ENCODE peak calls at places on chromosomes 3 and 15, in nine cellular contexts. One of them, this sample, is unnamed.

GRCh38 chr3:117873236-117873635 is 1161.4 kb downstream of the IGSF11 start:
- DNase-seq in cardiac muscle cell: peak; percentile 58
- DNase-seq in CD8-positive, alpha-beta T cell: peak; percentile 15
- DNase-seq in RWPE2: no peak
- DNase-seq in hepatocyte: peak; percentile 49
- DNase-seq in T-helper 17 cell: no peak
- DNase-seq in ovary: peak; percentile 16
- DNase-seq in upper lobe of right lung: no peak
- DNase-seq in lung: no peak
- DNase-seq in this sample: no peak

GRCh38 chr3:75951941-75952340 is 166.6 kb upstream of the ZNF717 start:
- DNase-seq in RWPE2: no peak
- DNase-seq in lung: no peak
- DNase-seq in T-helper 17 cell: no peak
- DNase-seq in cardiac muscle cell: no peak
- DNase-seq in upper lobe of right lung: no peak
- DNase-seq in CD8-positive, alpha-beta T cell: no peak
- DNase-seq in ovary: no peak
- DNase-seq in hepatocyte: no peak
- DNase-seq in this sample: no peak

GRCh38 chr15:39625856-39626255 is 45.0 kb downstream of the THBS1 start:
- DNase-seq in ovary: no peak
- DNase-seq in cardiac muscle cell: no peak
- DNase-seq in hepatocyte: no peak
- DNase-seq in CD8-positive, alpha-beta T cell: no peak
- DNase-seq in upper lobe of right lung: no peak
- DNase-seq in RWPE2: no peak
- DNase-seq in lung: no peak
- DNase-seq in T-helper 17 cell: no peak
- DNase-seq in this sample: no peak

GRCh38 chr3:191198480-191198879 is 561 bp upstream of the OSTN start:
- DNase-seq in RWPE2: no peak
- DNase-seq in ovary: no peak
- DNase-seq in upper lobe of right lung: no peak
- DNase-seq in lung: no peak
- DNase-seq in cardiac muscle cell: no peak
- DNase-seq in hepatocyte: no peak
- DNase-seq in T-helper 17 cell: no peak
- DNase-seq in CD8-positive, alpha-beta T cell: no peak
- DNase-seq in this sample: no peak

GRCh38 chr15:98952381-98952803 is 55.2 kb downstream of the PGPEP1L start:
- DNase-seq in hepatocyte: no peak
- DNase-seq in CD8-positive, alpha-beta T cell: no peak
- DNase-seq in ovary: no peak
- DNase-seq in RWPE2: peak; percentile 10
- DNase-seq in lung: no peak
- DNase-seq in T-helper 17 cell: no peak
- DNase-seq in cardiac muscle cell: no peak
- DNase-seq in upper lobe of right lung: no peak
- DNase-seq in this sample: no peak

GRCh38 chr3:83218383-83219200 is 1457.1 kb upstream of the GBE1 start:
- DNase-seq in cardiac muscle cell: no peak
- DNase-seq in CD8-positive, alpha-beta T cell: no peak
- DNase-seq in hepatocyte: no peak
- DNase-seq in T-helper 17 cell: no peak
- DNase-seq in lung: no peak
- DNase-seq in ovary: no peak
- DNase-seq in upper lobe of right lung: peak; percentile 51
- DNase-seq in RWPE2: peak; percentile 26
- DNase-seq in this sample: peak; percentile 64

GRCh38 chr3:96991812-96992211 is 177.4 kb downstream of the EPHA6 start:
- DNase-seq in T-helper 17 cell: no peak
- DNase-seq in lung: no peak
- DNase-seq in ovary: peak; percentile 14
- DNase-seq in cardiac muscle cell: no peak
- DNase-seq in CD8-positive, alpha-beta T cell: no peak
- DNase-seq in upper lobe of right lung: no peak
- DNase-seq in hepatocyte: no peak
- DNase-seq in RWPE2: no peak
- DNase-seq in this sample: no peak

GRCh38 chr15:91942676-91943417 is 89.3 kb downstream of the SLCO3A1 start:
- DNase-seq in lung: peak; percentile 90
- DNase-seq in T-helper 17 cell: no peak
- DNase-seq in cardiac muscle cell: peak; percentile 97
- DNase-seq in upper lobe of right lung: peak; percentile 81
- DNase-seq in RWPE2: peak; percentile 91
- DNase-seq in hepatocyte: peak; percentile 86
- DNase-seq in CD8-positive, alpha-beta T cell: peak; percentile 32
- DNase-seq in ovary: peak; percentile 76
- DNase-seq in this sample: peak; percentile 91

GRCh38 chr15:95495033-95495541 is 835.4 kb upstream of the NR2F2 start:
- DNase-seq in T-helper 17 cell: no peak
- DNase-seq in upper lobe of right lung: no peak
- DNase-seq in hepatocyte: peak; percentile 44
- DNase-seq in cardiac muscle cell: peak; percentile 18
- DNase-seq in CD8-positive, alpha-beta T cell: no peak
- DNase-seq in RWPE2: no peak
- DNase-seq in lung: no peak
- DNase-seq in ovary: peak; percentile 57
- DNase-seq in this sample: peak; percentile 75

GRCh38 chr3:194285024-194285858 is 65.9 kb downstream of the CPN2 start:
- DNase-seq in T-helper 17 cell: no peak
- DNase-seq in RWPE2: peak; percentile 19
- DNase-seq in ovary: no peak
- DNase-seq in upper lobe of right lung: peak; percentile 13
- DNase-seq in CD8-positive, alpha-beta T cell: no peak
- DNase-seq in hepatocyte: no peak
- DNase-seq in lung: no peak
- DNase-seq in cardiac muscle cell: peak; percentile 72
- DNase-seq in this sample: no peak

GRCh38 chr3:170044795-170045244 is 7.0 kb downstream of the GPR160 start:
- DNase-seq in CD8-positive, alpha-beta T cell: no peak
- DNase-seq in T-helper 17 cell: no peak
- DNase-seq in cardiac muscle cell: no peak
- DNase-seq in hepatocyte: no peak
- DNase-seq in lung: no peak
- DNase-seq in upper lobe of right lung: no peak
- DNase-seq in RWPE2: no peak
- DNase-seq in ovary: no peak
- DNase-seq in this sample: no peak

DNA sequence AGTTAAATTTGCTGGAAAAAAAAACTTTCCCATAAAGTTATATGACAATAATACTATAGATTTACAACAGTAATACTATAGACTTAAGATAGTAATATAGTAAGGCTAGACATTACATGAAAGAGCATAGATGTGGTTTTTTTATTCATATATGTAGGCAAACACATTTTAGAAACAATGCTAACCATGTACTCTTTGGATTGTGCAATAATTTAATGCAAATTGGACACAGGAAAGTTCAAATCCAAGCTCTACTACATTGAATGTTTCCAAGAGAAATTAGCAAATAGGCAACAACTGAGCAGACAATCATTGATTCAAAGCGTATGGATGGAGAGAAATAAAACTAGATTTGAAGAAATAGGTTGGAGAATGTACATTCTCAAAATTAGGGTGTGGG is 469.2 kb downstream of the CNTN3 start:
- DNase-seq in CD8-positive, alpha-beta T cell: no peak
- DNase-seq in upper lobe of right lung: no peak
- DNase-seq in hepatocyte: no peak
- DNase-seq in ovary: no peak
- DNase-seq in RWPE2: no peak
- DNase-seq in lung: no peak
- DNase-seq in T-helper 17 cell: no peak
- DNase-seq in cardiac muscle cell: no peak
- DNase-seq in this sample: no peak
- H3K9me3 ChIP-seq in CD8-positive, alpha-beta T cell: no peaks in the 10 kb centered on the region
- H3K9me3 ChIP-seq in upper lobe of right lung: no peaks in the 10 kb centered on the region
- H3K9me3 ChIP-seq in hepatocyte: no peaks in the 10 kb centered on the region
- H3K9me3 ChIP-seq in ovary: no peaks in the 10 kb centered on the region
- H3K9me3 ChIP-seq in RWPE2: no peaks in the 10 kb centered on the region
- H3K9me3 ChIP-seq in lung: no peaks in the 10 kb centered on the region
- H3K9me3 ChIP-seq in T-helper 17 cell: no peaks in the 10 kb centered on the region
- H3K9me3 ChIP-seq in cardiac muscle cell: no peaks in the 10 kb centered on the region
- H3K9me3 ChIP-seq in this sample: no peaks in the 10 kb centered on the region

GRCh38 chr3:112774293-112774926 is 72.3 kb downstream of the CD200R1L start:
- DNase-seq in ovary: no peak
- DNase-seq in lung: no peak
- DNase-seq in RWPE2: peak; percentile 81
- DNase-seq in upper lobe of right lung: no peak
- DNase-seq in CD8-positive, alpha-beta T cell: no peak
- DNase-seq in cardiac muscle cell: peak; percentile 59
- DNase-seq in T-helper 17 cell: no peak
- DNase-seq in hepatocyte: no peak
- DNase-seq in this sample: no peak

GRCh38 chr3:112770907-112771306 is 75.8 kb downstream of the CD200R1L start:
- DNase-seq in hepatocyte: no peak
- DNase-seq in upper lobe of right lung: no peak
- DNase-seq in cardiac muscle cell: no peak
- DNase-seq in ovary: no peak
- DNase-seq in CD8-positive, alpha-beta T cell: no peak
- DNase-seq in lung: no peak
- DNase-seq in T-helper 17 cell: no peak
- DNase-seq in RWPE2: no peak
- DNase-seq in this sample: no peak

GRCh38 chr3:112775011-112775742 is 71.5 kb downstream of the CD200R1L start:
- DNase-seq in T-helper 17 cell: no peak
- DNase-seq in ovary: no peak
- DNase-seq in upper lobe of right lung: no peak
- DNase-seq in cardiac muscle cell: peak; percentile 88
- DNase-seq in RWPE2: no peak
- DNase-seq in CD8-positive, alpha-beta T cell: no peak
- DNase-seq in hepatocyte: no peak
- DNase-seq in lung: no peak
- DNase-seq in this sample: no peak

GRCh38 chr3:112776000-112776399 is 70.7 kb downstream of the CD200R1L start:
- DNase-seq in upper lobe of right lung: no peak
- DNase-seq in ovary: no peak
- DNase-seq in T-helper 17 cell: no peak
- DNase-seq in lung: no peak
- DNase-seq in cardiac muscle cell: no peak
- DNase-seq in RWPE2: no peak
- DNase-seq in CD8-positive, alpha-beta T cell: no peak
- DNase-seq in hepatocyte: peak; percentile 26
- DNase-seq in this sample: no peak

GRCh38 chr3:112773864-112774263 is 72.8 kb downstream of the CD200R1L start:
- DNase-seq in upper lobe of right lung: no peak
- DNase-seq in CD8-positive, alpha-beta T cell: peak; percentile 28
- DNase-seq in cardiac muscle cell: no peak
- DNase-seq in ovary: no peak
- DNase-seq in T-helper 17 cell: no peak
- DNase-seq in RWPE2: peak; percentile 74
- DNase-seq in hepatocyte: no peak
- DNase-seq in lung: no peak
- DNase-seq in this sample: no peak
- H3K9me3 ChIP-seq in upper lobe of right lung: no peaks in the 10 kb centered on the region
- H3K9me3 ChIP-seq in CD8-positive, alpha-beta T cell: no peaks in the 10 kb centered on the region
- H3K9me3 ChIP-seq in cardiac muscle cell: no peaks in the 10 kb centered on the region
- H3K9me3 ChIP-seq in ovary: no peaks in the 10 kb centered on the region
- H3K9me3 ChIP-seq in T-helper 17 cell: no peaks in the 10 kb centered on the region
- H3K9me3 ChIP-seq in RWPE2: no peaks in the 10 kb centered on the region
- H3K9me3 ChIP-seq in hepatocyte: no peaks in the 10 kb centered on the region
- H3K9me3 ChIP-seq in lung: peaks cover 3% of the 10 kb centered on the region
- H3K9me3 ChIP-seq in this sample: no peaks in the 10 kb centered on the region

DNA sequence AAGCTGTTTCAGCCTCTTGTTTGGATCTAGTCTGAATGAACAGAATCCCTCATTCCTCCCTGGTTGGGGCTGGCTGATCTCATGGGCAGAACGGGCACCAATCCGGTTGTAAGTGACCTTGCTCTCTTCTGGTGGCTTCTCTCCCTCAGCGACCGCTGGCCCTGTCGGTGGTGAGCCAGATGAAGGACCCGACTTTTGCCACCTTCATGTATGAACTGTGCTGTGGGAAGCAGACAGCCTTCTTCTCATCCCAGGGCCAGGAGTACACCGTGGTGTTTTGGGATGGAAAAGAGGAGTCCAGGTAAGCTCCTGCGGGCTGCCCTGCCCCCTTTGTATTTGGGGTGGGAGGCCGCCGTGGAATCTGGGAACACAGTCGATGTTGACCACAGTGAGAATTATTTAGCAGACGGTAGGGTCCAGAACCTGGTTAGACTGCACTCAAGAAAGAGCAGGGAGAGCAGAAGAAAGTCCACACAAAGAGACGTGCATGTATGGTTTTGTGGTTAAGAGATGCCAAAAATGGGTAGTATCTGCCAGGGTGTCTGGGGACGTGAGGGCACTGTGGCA is 138.8 kb downstream of the LRRK1 start:
- DNase-seq in cardiac muscle cell: no peak
- DNase-seq in hepatocyte: peak; percentile 2
- DNase-seq in CD8-positive, alpha-beta T cell: no peak
- DNase-seq in RWPE2: peak; percentile 46
- DNase-seq in ovary: no peak
- DNase-seq in lung: peak; percentile 22
- DNase-seq in T-helper 17 cell: no peak
- DNase-seq in upper lobe of right lung: no peak
- DNase-seq in this sample: no peak
- H3K9me3 ChIP-seq in cardiac muscle cell: no peaks in the 10 kb centered on the region
- H3K9me3 ChIP-seq in hepatocyte: no peaks in the 10 kb centered on the region
- H3K9me3 ChIP-seq in CD8-positive, alpha-beta T cell: no peaks in the 10 kb centered on the region
- H3K9me3 ChIP-seq in RWPE2: no peaks in the 10 kb centered on the region
- H3K9me3 ChIP-seq in ovary: no peaks in the 10 kb centered on the region
- H3K9me3 ChIP-seq in lung: no peaks in the 10 kb centered on the region
- H3K9me3 ChIP-seq in T-helper 17 cell: no peaks in the 10 kb centered on the region
- H3K9me3 ChIP-seq in upper lobe of right lung: no peaks in the 10 kb centered on the region
- H3K9me3 ChIP-seq in this sample: no peaks in the 10 kb centered on the region

DNA sequence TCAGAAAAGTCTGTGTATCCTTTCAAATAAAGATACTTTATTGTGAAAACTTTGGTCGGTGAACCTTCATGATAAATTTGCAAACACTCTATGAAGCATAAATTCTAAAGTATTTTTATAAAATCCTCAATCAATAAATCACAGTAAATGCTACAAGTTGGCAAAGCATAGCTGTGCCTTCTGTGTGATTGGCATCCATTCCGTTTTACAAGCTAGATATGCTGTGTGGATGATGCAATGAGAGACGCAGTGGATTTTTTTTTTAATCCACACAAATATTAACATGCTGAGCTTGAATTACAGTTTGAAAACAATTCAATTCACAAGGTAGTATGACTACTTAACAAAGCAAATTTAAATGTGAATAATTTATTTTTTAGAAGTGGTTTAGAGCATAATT is 937.2 kb downstream of the ZPLD1 start:
- DNase-seq in RWPE2: no peak
- DNase-seq in upper lobe of right lung: no peak
- DNase-seq in ovary: no peak
- DNase-seq in T-helper 17 cell: no peak
- DNase-seq in lung: no peak
- DNase-seq in hepatocyte: no peak
- DNase-seq in CD8-positive, alpha-beta T cell: no peak
- DNase-seq in cardiac muscle cell: no peak
- DNase-seq in this sample: no peak
- H3K9me3 ChIP-seq in RWPE2: no peaks in the 10 kb centered on the region
- H3K9me3 ChIP-seq in upper lobe of right lung: no peaks in the 10 kb centered on the region
- H3K9me3 ChIP-seq in ovary: no peaks in the 10 kb centered on the region
- H3K9me3 ChIP-seq in T-helper 17 cell: no peaks in the 10 kb centered on the region
- H3K9me3 ChIP-seq in lung: no peaks in the 10 kb centered on the region
- H3K9me3 ChIP-seq in hepatocyte: no peaks in the 10 kb centered on the region
- H3K9me3 ChIP-seq in CD8-positive, alpha-beta T cell: no peaks in the 10 kb centered on the region
- H3K9me3 ChIP-seq in cardiac muscle cell: no peaks in the 10 kb centered on the region
- H3K9me3 ChIP-seq in this sample: no peaks in the 10 kb centered on the region

GRCh38 chr3:147411777-147412176 is 2.6 kb downstream of the ZIC1 start:
- DNase-seq in cardiac muscle cell: no peak
- DNase-seq in RWPE2: no peak
- DNase-seq in lung: no peak
- DNase-seq in T-helper 17 cell: no peak
- DNase-seq in upper lobe of right lung: no peak
- DNase-seq in ovary: no peak
- DNase-seq in CD8-positive, alpha-beta T cell: no peak
- DNase-seq in hepatocyte: no peak
- DNase-seq in this sample: no peak
- H3K9me3 ChIP-seq in cardiac muscle cell: no peaks in the 10 kb centered on the region
- H3K9me3 ChIP-seq in RWPE2: peaks cover 4% of the 10 kb centered on the region
- H3K9me3 ChIP-seq in lung: peaks cover 32% of the 10 kb centered on the region
- H3K9me3 ChIP-seq in T-helper 17 cell: peaks cover 5% of the 10 kb centered on the region
- H3K9me3 ChIP-seq in upper lobe of right lung: no peaks in the 10 kb centered on the region
- H3K9me3 ChIP-seq in ovary: no peaks in the 10 kb centered on the region
- H3K9me3 ChIP-seq in CD8-positive, alpha-beta T cell: no peaks in the 10 kb centered on the region
- H3K9me3 ChIP-seq in hepatocyte: no peaks in the 10 kb centered on the region
- H3K9me3 ChIP-seq in this sample: peaks cover 6% of the 10 kb centered on the region

This sample was measured in aorta.